ENCODE peak calls at places on chromosomes 3 and 15, in five cellular contexts. One of them, this sample, is unnamed.

GRCh38 chr15:101348643-101349496 is 53.8 kb upstream of the SNRPA1 start:
- DNase-seq in dorsolateral prefrontal cortex: no peak
- DNase-seq in HFFc6: no peak
- DNase-seq in HTR-8/SVneo: peak
- DNase-seq in neural progenitor cell: no peak
- DNase-seq in this sample: no peak

GRCh38 chr15:41954036-41954435 is 18.3 kb downstream of the EHD4 start:
- DNase-seq in dorsolateral prefrontal cortex: no peak
- DNase-seq in HFFc6: no peak
- DNase-seq in HTR-8/SVneo: no peak
- DNase-seq in neural progenitor cell: no peak
- DNase-seq in this sample: no peak

GRCh38 chr15:67085818-67086649 is 20.6 kb downstream of the SMAD3 start:
- DNase-seq in dorsolateral prefrontal cortex: no peak
- DNase-seq in HFFc6: peak
- DNase-seq in HTR-8/SVneo: no peak
- DNase-seq in neural progenitor cell: no peak
- DNase-seq in this sample: no peak

GRCh38 chr3:25594007-25594502 is 70.7 kb downstream of the TOP2B start:
- DNase-seq in dorsolateral prefrontal cortex: no peak
- DNase-seq in HFFc6: peak
- DNase-seq in HTR-8/SVneo: peak
- DNase-seq in neural progenitor cell: peak
- DNase-seq in this sample: peak

GRCh38 chr15:90807687-90808086 is 60.7 kb upstream of the FURIN start:
- DNase-seq in dorsolateral prefrontal cortex: no peak
- DNase-seq in HFFc6: no peak
- DNase-seq in HTR-8/SVneo: no peak
- DNase-seq in neural progenitor cell: no peak
- DNase-seq in this sample: no peak

GRCh38 chr3:134028486-134029255 is 1.1 kb downstream of the SLCO2A1 start:
- DNase-seq in dorsolateral prefrontal cortex: no peak
- DNase-seq in HFFc6: no peak
- DNase-seq in HTR-8/SVneo: no peak
- DNase-seq in neural progenitor cell: peak
- DNase-seq in this sample: no peak

GRCh38 chr3:36993326-36994283 is at the start of gene MLH1:
- DNase-seq in dorsolateral prefrontal cortex: peak
- DNase-seq in HFFc6: peak
- DNase-seq in HTR-8/SVneo: peak
- DNase-seq in neural progenitor cell: peak
- DNase-seq in this sample: peak

GRCh38 chr3:196969001-196969659 is 497 bp upstream of the PIGZ start:
- DNase-seq in dorsolateral prefrontal cortex: no peak
- DNase-seq in HFFc6: no peak
- DNase-seq in HTR-8/SVneo: peak
- DNase-seq in neural progenitor cell: peak
- DNase-seq in this sample: no peak

GRCh38 chr15:31276596-31277298 is 49.9 kb upstream of the KLF13 start:
- DNase-seq in dorsolateral prefrontal cortex: no peak
- DNase-seq in HFFc6: no peak
- DNase-seq in HTR-8/SVneo: no peak
- DNase-seq in neural progenitor cell: no peak
- DNase-seq in this sample: no peak

GRCh38 chr15:74573987-74574386 is 33.0 kb downstream of the ARID3B start:
- DNase-seq in dorsolateral prefrontal cortex: no peak
- DNase-seq in HFFc6: no peak
- DNase-seq in HTR-8/SVneo: no peak
- DNase-seq in neural progenitor cell: no peak
- DNase-seq in this sample: peak

GRCh38 chr3:118126751-118127150 is 907.9 kb downstream of the IGSF11 start:
- DNase-seq in dorsolateral prefrontal cortex: no peak
- DNase-seq in HFFc6: no peak
- DNase-seq in HTR-8/SVneo: no peak
- DNase-seq in neural progenitor cell: no peak
- DNase-seq in this sample: no peak

GRCh38 chr3:87654184-87654583 is 377.8 kb upstream of the POU1F1 start:
- DNase-seq in dorsolateral prefrontal cortex: no peak
- DNase-seq in HFFc6: no peak
- DNase-seq in HTR-8/SVneo: no peak
- DNase-seq in neural progenitor cell: no peak
- DNase-seq in this sample: no peak

GRCh38 chr3:126288314-126288713 is 68.9 kb downstream of the KLF15 start:
- DNase-seq in dorsolateral prefrontal cortex: peak
- DNase-seq in HFFc6: no peak
- DNase-seq in HTR-8/SVneo: no peak
- DNase-seq in neural progenitor cell: peak
- DNase-seq in this sample: no peak

GRCh38 chr3:30770387-30770786 is 124.1 kb downstream of the GADL1 start:
- DNase-seq in dorsolateral prefrontal cortex: no peak
- DNase-seq in HFFc6: peak
- DNase-seq in HTR-8/SVneo: peak
- DNase-seq in neural progenitor cell: no peak
- DNase-seq in this sample: peak

GRCh38 chr3:144636833-144637232 is 665.2 kb downstream of the DIPK2A start:
- DNase-seq in dorsolateral prefrontal cortex: no peak
- DNase-seq in HFFc6: no peak
- DNase-seq in HTR-8/SVneo: no peak
- DNase-seq in neural progenitor cell: peak
- DNase-seq in this sample: no peak

GRCh38 chr3:83514130-83514914 is 1444.5 kb upstream of the CADM2 start:
- DNase-seq in dorsolateral prefrontal cortex: no peak
- DNase-seq in HFFc6: no peak
- DNase-seq in HTR-8/SVneo: no peak
- DNase-seq in neural progenitor cell: no peak
- DNase-seq in this sample: peak

GRCh38 chr3:46715507-46716175 is 2.0 kb downstream of the PRSS50 start:
- DNase-seq in dorsolateral prefrontal cortex: no peak
- DNase-seq in HFFc6: no peak
- DNase-seq in HTR-8/SVneo: no peak
- DNase-seq in neural progenitor cell: no peak
- DNase-seq in this sample: no peak

GRCh38 chr15:100309109-100309983 is 32.4 kb downstream of the ADAMTS17 start:
- DNase-seq in dorsolateral prefrontal cortex: no peak
- DNase-seq in HFFc6: no peak
- DNase-seq in HTR-8/SVneo: no peak
- DNase-seq in neural progenitor cell: no peak
- DNase-seq in this sample: no peak

GRCh38 chr15:77644543-77645247 is 12.0 kb upstream of the LINGO1 start:
- DNase-seq in dorsolateral prefrontal cortex: no peak
- DNase-seq in HFFc6: no peak
- DNase-seq in HTR-8/SVneo: no peak
- DNase-seq in neural progenitor cell: no peak
- DNase-seq in this sample: no peak

GRCh38 chr3:72185549-72186484 is 400.9 kb upstream of the PROK2 start:
- DNase-seq in dorsolateral prefrontal cortex: no peak
- DNase-seq in HFFc6: peak
- DNase-seq in HTR-8/SVneo: peak
- DNase-seq in neural progenitor cell: no peak
- DNase-seq in this sample: peak

GRCh38 chr3:161343986-161344385 is 27.3 kb downstream of the SPTSSB start:
- DNase-seq in dorsolateral prefrontal cortex: no peak
- DNase-seq in HFFc6: no peak
- DNase-seq in HTR-8/SVneo: no peak
- DNase-seq in neural progenitor cell: no peak
- DNase-seq in this sample: no peak

GRCh38 chr15:67210555-67211168 is 43.8 kb downstream of the AAGAB start:
- DNase-seq in dorsolateral prefrontal cortex: no peak
- DNase-seq in HFFc6: no peak
- DNase-seq in HTR-8/SVneo: no peak
- DNase-seq in neural progenitor cell: no peak
- DNase-seq in this sample: no peak

GRCh38 chr15:72112111-72112510 is 5.8 kb downstream of the MYO9A start:
- DNase-seq in dorsolateral prefrontal cortex: no peak
- DNase-seq in HFFc6: no peak
- DNase-seq in HTR-8/SVneo: no peak
- DNase-seq in neural progenitor cell: no peak
- DNase-seq in this sample: peak

GRCh38 chr3:59783468-59783988 is 733.7 kb upstream of the CFAP20DC start:
- DNase-seq in dorsolateral prefrontal cortex: no peak
- DNase-seq in HFFc6: no peak
- DNase-seq in HTR-8/SVneo: no peak
- DNase-seq in neural progenitor cell: no peak
- DNase-seq in this sample: no peak